ENCODE peak calls at places on chromosomes 13 and 19, in four cellular contexts. P is caudate nucleus; G is iPS DF 6.9; O is effector memory CD4-positive, alpha-beta T cell. N is an unnamed sample.

GRCh38 chr13:52061587-52061986 is 37.1 kb downstream of the UTP14C start:
- DNase-seq in G (no peak), O (no peak), P (no peak), N (no peak)

GRCh38 chr19:36222503-36222902 is 7.6 kb downstream of the ZNF146 start:
- DNase-seq in P (no peak), O (no peak), G (no peak), N (no peak)

GRCh38 chr19:6458695-6459355 is 767 bp downstream of the SLC25A23 start:
- DNase-seq in G (no peak), P (no peak), O (no peak), N (no peak)

GRCh38 chr13:51342706-51343105 is 3.2 kb downstream of the SERPINE3 start:
- DNase-seq in P (no peak), O (no peak), G (no peak), N (no peak)

GRCh38 chr13:25874907-25875306 is 176.9 kb downstream of the SHISA2 start:
- DNase-seq in P (no peak), G (no peak), O (peak), N (no peak)

GRCh38 chr13:33125821-33126570 is 109.8 kb downstream of the KL start:
- DNase-seq in P (no peak), G (peak), O (no peak), N (no peak)

GRCh38 chr13:62598708-62599107 is 1183.1 kb upstream of the PCDH20 start:
- DNase-seq in P (no peak), O (no peak), G (no peak), N (no peak)

GRCh38 chr13:36347826-36348225 is 1.6 kb upstream of the SPART start:
- DNase-seq in P (no peak), G (no peak), O (no peak), N (no peak)

GRCh38 chr13:102771298-102772041 is 2.1 kb downstream of the TEX30 start:
- DNase-seq in P (no peak), O (no peak), G (no peak), N (no peak)

GRCh38 chr13:43300817-43301216 is 277.4 kb downstream of the DNAJC15 start:
- DNase-seq in P (no peak), G (no peak), O (no peak), N (no peak)

GRCh38 chr13:100826441-100826840 is 151.8 kb upstream of the TMTC4 start:
- DNase-seq in P (no peak), O (no peak), G (no peak), N (no peak)

GRCh38 chr13:114132419-114133121 is at the start of gene RASA3:
- DNase-seq in O (peak), P (no peak), G (no peak), N (peak)

GRCh38 chr13:51945149-51945548 is 66.1 kb downstream of the ATP7B start:
- DNase-seq in O (no peak), G (no peak), P (no peak), N (no peak)

GRCh38 chr13:36029171-36029570 is 102.0 kb downstream of the DCLK1 start:
- DNase-seq in G (no peak), P (no peak), O (no peak), N (no peak)

GRCh38 chr19:2166741-2167738 is 3.3 kb downstream of the DOT1L start:
- DNase-seq in G (no peak), O (no peak), P (no peak), N (peak)

GRCh38 chr19:15200575-15201364 is at the start of gene NOTCH3:
- DNase-seq in O (no peak), G (no peak), P (no peak), N (no peak)

GRCh38 chr13:47277774-47278173 is 380.9 kb upstream of the HTR2A start:
- DNase-seq in G (no peak), P (no peak), O (no peak), N (no peak)

GRCh38 chr13:39134574-39134973 is 96.3 kb downstream of the NHLRC3 start:
- DNase-seq in O (no peak), P (no peak), G (no peak), N (no peak)

GRCh38 chr19:14035706-14036105 is 4.1 kb downstream of the IL27RA start:
- DNase-seq in G (no peak), P (no peak), O (no peak), N (no peak)

GRCh38 chr19:17279436-17279835 is 2.3 kb upstream of the ANKLE1 start:
- DNase-seq in G (no peak), O (no peak), P (no peak), N (no peak)

GRCh38 chr13:108961542-108962125 is 332.2 kb downstream of the MYO16 start:
- DNase-seq in P (no peak), G (peak), O (peak), N (no peak)

GRCh38 chr19:54448037-54448773 is 794 bp upstream of the LENG8 start:
- DNase-seq in O (peak), G (no peak), P (no peak), N (no peak)
- H3K27ac ChIP-seq in O (peak), G (no peak), P (peak), N (peak)

GRCh38 chr19:1113986-1114483 is 10.2 kb downstream of the GPX4 start:
- DNase-seq in G (no peak), O (no peak), P (no peak), N (no peak)
- H3K27ac ChIP-seq in G (no peak), O (no peak), P (peak), N (peak)

GRCh38 chr13:85737952-85738351 is 61.3 kb downstream of the SLITRK6 start:
- DNase-seq in P (no peak), G (no peak), O (no peak), N (no peak)

GRCh38 chr13:85738696-85739320 is 60.4 kb downstream of the SLITRK6 start:
- DNase-seq in G (no peak), P (no peak), O (no peak), N (no peak)

GRCh38 chr13:85741017-85741416 is 58.2 kb downstream of the SLITRK6 start:
- DNase-seq in O (no peak), G (no peak), P (no peak), N (no peak)

GRCh38 chr13:85742355-85742754 is 56.9 kb downstream of the SLITRK6 start:
- DNase-seq in O (no peak), P (no peak), G (no peak), N (no peak)
- H3K27ac ChIP-seq in O (no peak), P (no peak), G (no peak), N (no peak)

GRCh38 chr19:18301718-18302111 is 20.3 kb upstream of the JUND start:
- DNase-seq in P (no peak), O (no peak), G (no peak), N (no peak)

GRCh38 chr19:18306903-18307681 is 15.8 kb downstream of the LSM4 start:
- DNase-seq in O (peak), G (no peak), P (no peak), N (no peak)

GRCh38 chr19:18306209-18306902 is 16.5 kb downstream of the LSM4 start:
- DNase-seq in O (no peak), G (no peak), P (no peak), N (no peak)

GRCh38 chr19:18304194-18304495 is 18.7 kb downstream of the LSM4 start:
- DNase-seq in G (no peak), O (no peak), P (peak), N (no peak)

DNA sequence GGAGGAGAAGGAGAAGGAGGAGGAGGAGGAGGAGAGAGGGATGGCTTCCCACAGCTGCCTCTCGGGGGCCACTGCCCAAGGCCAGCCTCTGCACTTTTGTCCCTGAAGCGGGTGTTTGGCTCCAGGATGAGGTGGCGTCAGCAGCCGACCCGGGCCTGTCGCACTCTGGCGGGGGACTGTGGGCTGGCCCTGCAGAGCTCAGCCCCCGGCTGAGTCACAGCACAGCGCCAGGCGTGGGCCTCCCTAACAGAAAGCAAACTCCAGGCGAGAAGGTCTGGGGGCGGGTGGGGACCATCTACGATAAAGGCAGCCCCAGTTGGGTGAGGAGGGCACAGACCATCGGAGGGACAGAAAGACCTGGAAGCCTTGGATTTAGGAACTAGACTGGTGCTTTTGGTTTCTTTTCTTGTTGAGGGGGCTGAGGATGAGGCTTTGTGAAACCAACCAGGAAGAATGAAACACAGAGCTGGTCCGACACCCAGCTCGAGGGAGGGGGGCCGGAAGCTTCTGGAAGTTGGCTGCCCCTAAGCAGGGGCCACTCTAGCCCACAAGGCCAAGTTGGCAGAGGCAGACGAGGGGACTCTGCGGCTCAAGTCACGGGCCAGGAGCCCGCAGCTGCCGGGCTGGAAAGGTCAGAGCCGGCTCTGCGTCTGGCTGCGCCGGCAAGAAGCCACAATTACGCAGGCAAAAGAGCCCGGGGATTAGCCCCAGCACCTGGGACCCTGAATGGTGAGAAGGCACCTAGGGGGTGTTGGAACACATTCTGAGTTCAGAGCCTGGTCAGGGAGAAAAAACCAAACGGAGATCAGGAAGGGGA is 18.2 kb downstream of the LSM4 start:
- DNase-seq in G (no peak), O (peak), P (peak), N (peak)
- H3K27ac ChIP-seq in G (peak), O (peak), P (peak), N (peak)

GRCh38 chr19:12042893-12043292 is 7.4 kb upstream of the ZNF433 start:
- DNase-seq in G (no peak), O (no peak), P (no peak), N (no peak)
- H3K27ac ChIP-seq in G (no peak), O (no peak), P (no peak), N (no peak)

GRCh38 chr19:3511506-3512251 is 5.6 kb downstream of the FZR1 start:
- DNase-seq in O (no peak), G (no peak), P (no peak), N (no peak)
- H3K27ac ChIP-seq in O (no peak), G (no peak), P (peak), N (no peak)

GRCh38 chr13:80946008-80946802 is 605.3 kb upstream of the SPRY2 start:
- DNase-seq in O (no peak), G (no peak), P (no peak), N (no peak)
- H3K27ac ChIP-seq in O (no peak), G (no peak), P (no peak), N (no peak)

GRCh38 chr13:97318532-97318931 is 96.4 kb downstream of the MBNL2 start:
- DNase-seq in P (no peak), G (no peak), O (no peak), N (no peak)

GRCh38 chr13:97322740-97323342 is 100.7 kb downstream of the MBNL2 start:
- DNase-seq in O (no peak), G (no peak), P (no peak), N (no peak)

GRCh38 chr13:97319088-97319487 is 97.0 kb downstream of the MBNL2 start:
- DNase-seq in P (no peak), G (no peak), O (no peak), N (no peak)

GRCh38 chr13:97321616-97322321 is 99.6 kb downstream of the MBNL2 start:
- DNase-seq in G (no peak), O (no peak), P (peak), N (no peak)

DNA sequence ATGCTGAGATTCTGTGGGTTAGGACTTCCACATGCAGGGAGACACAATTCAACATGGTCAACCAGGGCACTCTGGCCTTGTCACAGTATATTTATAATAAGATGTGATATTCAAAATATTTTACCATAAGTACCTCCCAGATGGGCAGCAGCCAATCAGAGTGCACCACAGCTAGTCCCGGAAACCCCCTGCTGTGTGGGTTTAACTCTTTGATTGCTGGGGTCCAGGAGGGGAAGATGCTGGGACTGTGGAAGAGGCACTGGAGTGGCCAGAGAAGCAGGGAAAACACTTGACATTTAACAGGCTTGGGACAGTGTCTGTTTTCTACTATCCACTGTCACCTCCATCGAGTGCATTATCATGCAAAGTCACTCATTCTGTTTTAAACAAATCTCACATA is 99.0 kb downstream of the MBNL2 start:
- DNase-seq in G (no peak), P (no peak), O (no peak), N (no peak)
- H3K27ac ChIP-seq in G (no peak), P (peak), O (no peak), N (no peak)